ENCODE peak calls at places on chromosomes 11 and 22, in four cellular contexts. J is H1, P is H9, O is mesenchymal stem cell. I is an unnamed sample.

GRCh38 chr11:123384116-123384515 is 46.0 kb upstream of the GRAMD1B start:
- DNase-seq in J (no peak), P (no peak), O (no peak), I (no peak)

GRCh38 chr11:35464308-35464707 is 45.0 kb upstream of the SLC1A2 start:
- DNase-seq in J (no peak), P (no peak), O (no peak), I (no peak)

GRCh38 chr11:85821636-85822035 is 10.7 kb upstream of the SYTL2 start:
- DNase-seq in J (no peak), P (no peak), O (no peak), I (no peak)

GRCh38 chr11:131633978-131634377 is 263.6 kb downstream of the NTM start:
- DNase-seq in J (no peak), P (no peak), O (no peak), I (no peak)

GRCh38 chr11:111635706-111636045 is 33.4 kb downstream of the SIK2 start:
- DNase-seq in J (no peak), P (no peak), O (no peak), I (no peak)

GRCh38 chr11:118672865-118673264 is 6.6 kb downstream of the TREH start:
- DNase-seq in J (no peak), P (no peak), O (peak; percentile 46), I (peak; percentile 73)

GRCh38 chr11:64695548-64695947 is 27.4 kb downstream of the NRXN2 start:
- DNase-seq in J (no peak), P (no peak), O (no peak), I (no peak)

GRCh38 chr11:8360086-8360828 is 96.6 kb upstream of the LMO1 start:
- DNase-seq in J (no peak), P (no peak), O (no peak), I (no peak)

GRCh38 chr11:64523456-64524187 is 67.4 kb upstream of the SLC22A12 start:
- DNase-seq in J (no peak), P (no peak), O (no peak), I (no peak)

GRCh38 chr22:36586852-36587251 is 57.9 kb upstream of the EIF3D start:
- DNase-seq in J (no peak), P (no peak), O (no peak), I (no peak)

GRCh38 chr11:68503281-68503687 is 42.7 kb downstream of the PPP6R3 start:
- DNase-seq in J (no peak), P (no peak), O (peak; percentile 71), I (peak; percentile 44)

GRCh38 chr22:22952531-22953295 is 65.1 kb downstream of the IGLL5 start:
- DNase-seq in J (no peak), P (no peak), O (no peak), I (no peak)
- H3K4ac ChIP-seq in J (no peak overlapping the region), P (no peak overlapping the region), O (no peak overlapping the region), I (no peak overlapping the region)

DNA sequence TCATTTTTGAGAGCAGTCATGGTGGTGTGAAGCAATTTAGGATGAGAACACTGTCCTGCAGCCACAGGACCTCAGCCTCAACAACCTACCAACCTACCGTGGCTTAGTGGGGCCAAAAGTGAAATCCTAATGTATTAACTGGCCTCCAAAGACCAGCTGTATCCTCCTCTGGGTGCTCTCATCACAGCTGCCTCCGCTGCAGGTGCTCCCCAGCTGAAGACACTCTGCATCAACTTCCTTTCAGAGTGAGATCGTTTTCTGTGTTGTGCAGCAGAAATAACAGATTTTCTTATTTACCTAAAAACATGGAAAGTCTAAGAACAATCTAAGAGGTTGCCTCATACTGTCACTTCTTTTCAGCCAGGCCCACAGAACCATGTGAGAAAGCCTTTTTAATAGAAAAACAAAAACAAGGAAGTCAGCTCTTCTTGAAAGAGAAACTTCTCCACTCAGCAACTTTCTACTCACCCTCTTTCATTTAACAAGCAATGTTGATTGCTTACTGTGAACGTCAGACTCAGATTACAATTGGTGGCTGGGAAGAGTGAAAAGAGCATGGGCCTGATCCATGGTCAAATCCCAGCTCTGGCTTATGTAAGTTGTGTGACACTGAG is 136.1 kb downstream of the TENM4 start:
- DNase-seq in J (no peak), P (no peak), O (no peak), I (no peak)
- H3K4me2 ChIP-seq in J (no peak overlapping the region), P (no peak overlapping the region), O (no peak overlapping the region), I (no peak overlapping the region)

DNA sequence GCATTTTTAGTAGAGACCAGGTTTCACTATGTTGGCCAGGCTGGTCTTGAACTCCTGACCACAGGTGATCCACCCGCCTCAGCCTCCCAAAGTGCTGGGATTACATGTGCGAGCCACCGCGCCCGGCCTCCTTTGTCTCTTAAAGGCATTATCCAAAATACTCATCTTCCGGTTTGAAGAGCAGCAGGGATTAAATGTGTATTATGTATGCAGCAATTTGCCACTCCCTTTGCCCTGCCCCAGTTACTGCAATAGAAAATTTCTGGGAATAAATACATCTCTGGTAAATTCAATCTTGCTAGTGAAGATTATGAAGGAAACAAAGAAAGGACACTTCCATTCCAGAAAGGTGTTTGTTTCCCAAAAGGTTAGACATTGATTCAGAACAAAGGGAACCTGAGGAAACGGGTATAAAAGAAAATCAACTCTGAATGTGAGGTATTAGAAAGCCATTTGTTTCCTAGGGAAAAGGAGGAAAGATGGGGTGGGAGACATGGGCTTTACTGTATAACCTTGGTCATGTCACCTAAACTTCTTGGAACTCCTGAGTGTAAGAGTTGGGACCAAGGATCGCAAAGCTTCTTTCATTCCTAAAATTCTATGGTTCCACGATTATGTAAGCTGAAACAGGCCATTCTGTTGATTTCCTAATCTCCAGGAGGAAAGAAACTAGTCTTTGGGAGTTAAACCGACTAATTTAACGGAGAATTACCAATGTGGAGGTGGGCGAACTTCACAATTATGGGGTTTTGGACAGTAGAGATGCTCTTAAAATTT is 962 bp upstream of the HIPK3 start:
- DNase-seq in J (no peak), P (no peak), O (no peak), I (peak; percentile 30)
- H3K4ac ChIP-seq in J (no peak overlapping the region), P (no peak overlapping the region), O (no peak overlapping the region), I (no peak overlapping the region)

GRCh38 chr22:43098356-43098755 is 9.2 kb upstream of the TTLL1 start:
- DNase-seq in J (no peak), P (no peak), O (peak; percentile 26), I (no peak)

GRCh38 chr22:43092085-43092484 is 2.9 kb upstream of the TTLL1 start:
- DNase-seq in J (no peak), P (no peak), O (no peak), I (no peak)

GRCh38 chr22:43096420-43096819 is 7.2 kb upstream of the TTLL1 start:
- DNase-seq in J (no peak), P (no peak), O (no peak), I (no peak)

GRCh38 chr22:43094085-43094484 is 4.9 kb upstream of the TTLL1 start:
- DNase-seq in J (no peak), P (peak; percentile 57), O (no peak), I (peak; percentile 44)

DNA sequence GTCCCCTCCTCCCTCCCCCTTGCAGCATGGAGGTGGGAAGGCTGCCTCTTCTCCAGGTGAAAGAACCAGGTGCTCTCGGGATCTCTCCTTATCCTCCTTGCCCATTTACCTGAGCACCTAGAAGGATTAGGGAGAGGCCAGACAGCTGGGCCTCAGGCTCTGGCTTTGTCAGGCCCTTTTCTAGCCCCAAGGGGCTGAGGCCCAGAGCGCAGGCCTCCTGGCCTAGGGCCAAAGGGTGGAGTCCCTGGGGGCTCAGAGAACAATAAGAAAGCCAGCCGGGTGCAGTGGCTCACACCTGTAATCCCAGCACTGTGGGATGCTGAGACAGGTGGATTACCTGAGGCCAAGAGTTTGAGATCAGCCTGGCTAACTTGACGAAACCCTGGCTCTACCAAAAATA is 5.4 kb upstream of the TTLL1 start:
- DNase-seq in J (no peak), P (no peak), O (no peak), I (no peak)
- H3K4me2 ChIP-seq in J (no peak overlapping the region), P (no peak overlapping the region), O (no peak overlapping the region), I (no peak overlapping the region)

GRCh38 chr11:810040-810567 is 337 bp downstream of the RPLP2 start:
- DNase-seq in J (no peak), P (no peak), O (no peak), I (no peak)
- H3K4ac ChIP-seq in J (peak overlapping the region; percentile 78), P (no peak overlapping the region), O (peak overlapping the region; percentile 83), I (peak overlapping the region; percentile 66)

I was measured in mesendoderm.